ENCODE peak calls at places on chromosomes 7 and 10, in nine cellular contexts. W is AG09309, A is K562, D is fibroblast of the aortic adventitia, G is lower leg skin, I is A549, E is breast epithelium, K is tibial artery, X is psoas muscle. Z is an unnamed sample.
A peak's percentile ranks its signal among the peaks of the same experiment; 100 is the strongest.

GRCh38 chr7:105779856-105780815 is 96.3 kb downstream of the ATXN7L1 start:
- DNase-seq in E (no peak), K (no peak), W (no peak), G (no peak), I (no peak), X (no peak), A (no peak), D (no peak), Z (no peak)

GRCh38 chr10:128405450-128405849 is 279.2 kb upstream of the MKI67 start:
- DNase-seq in D (no peak), W (no peak), E (no peak), X (no peak), G (no peak), K (no peak), A (no peak), I (no peak), Z (no peak)

GRCh38 chr7:17546206-17546998 is 247.9 kb downstream of the AHR start:
- DNase-seq in I (no peak), G (no peak), K (no peak), A (no peak), E (no peak), D (peak; percentile 94), X (no peak), W (no peak), Z (peak; percentile 98)

GRCh38 chr7:114081606-114082425 is 163.0 kb upstream of the PPP1R3A start:
- DNase-seq in W (peak; percentile 49), K (no peak), G (no peak), E (no peak), D (peak; percentile 88), A (no peak), I (peak; percentile 26), X (no peak), Z (peak; percentile 80)

GRCh38 chr7:93958651-93959050 is 37.1 kb downstream of the GNG11 start:
- DNase-seq in W (no peak), K (no peak), G (no peak), X (no peak), D (no peak), I (no peak), A (no peak), E (no peak), Z (no peak)

GRCh38 chr7:148723846-148724245 is 25.1 kb downstream of the CUL1 start:
- DNase-seq in X (no peak), K (no peak), A (no peak), I (no peak), E (no peak), W (no peak), D (no peak), G (no peak), Z (peak; percentile 33)

GRCh38 chr7:132666076-132666775 is 90.0 kb upstream of the PLXNA4 start:
- DNase-seq in A (no peak), W (no peak), D (peak; percentile 18), X (no peak), I (no peak), G (no peak), E (no peak), K (no peak), Z (no peak)

GRCh38 chr10:58674260-58674659 is 161.6 kb downstream of the BICC1 start:
- DNase-seq in G (no peak), E (no peak), A (no peak), D (peak; percentile 33), X (no peak), I (no peak), W (no peak), K (no peak), Z (no peak)

GRCh38 chr10:132445516-132446194 is 48.7 kb downstream of the PWWP2B start:
- DNase-seq in E (no peak), D (no peak), G (no peak), X (no peak), A (no peak), W (no peak), K (no peak), I (no peak), Z (no peak)

GRCh38 chr10:15181576-15182156 is 13.2 kb upstream of the NMT2 start:
- DNase-seq in A (no peak), X (no peak), D (no peak), K (no peak), G (no peak), I (no peak), E (no peak), W (no peak), Z (no peak)

GRCh38 chr10:49168821-49169495 is 19.2 kb downstream of the TMEM273 start:
- DNase-seq in X (no peak), A (no peak), D (no peak), G (no peak), E (no peak), K (no peak), W (no peak), I (no peak), Z (no peak)

GRCh38 chr7:25308898-25309521 is 80.7 kb upstream of the NPVF start:
- DNase-seq in A (no peak), I (no peak), D (no peak), K (no peak), W (no peak), X (no peak), G (no peak), E (no peak), Z (no peak)

GRCh38 chr7:121305109-121305508 is 23.7 kb upstream of the WNT16 start:
- DNase-seq in W (no peak), E (no peak), D (peak; percentile 50), A (no peak), K (no peak), X (no peak), G (no peak), I (no peak), Z (peak; percentile 40)

GRCh38 chr7:121304259-121304658 is 24.5 kb upstream of the WNT16 start:
- DNase-seq in I (no peak), G (no peak), K (no peak), W (no peak), X (no peak), D (no peak), E (no peak), A (no peak), Z (no peak)

GRCh38 chr7:121302214-121302745 is 26.5 kb upstream of the WNT16 start:
- DNase-seq in X (no peak), K (no peak), I (no peak), D (no peak), G (no peak), A (no peak), W (no peak), E (no peak), Z (no peak)

GRCh38 chr7:121301441-121302213 is 27.2 kb upstream of the WNT16 start:
- DNase-seq in W (no peak), I (no peak), K (no peak), D (peak; percentile 25), G (no peak), E (no peak), X (no peak), A (no peak), Z (no peak)

DNA sequence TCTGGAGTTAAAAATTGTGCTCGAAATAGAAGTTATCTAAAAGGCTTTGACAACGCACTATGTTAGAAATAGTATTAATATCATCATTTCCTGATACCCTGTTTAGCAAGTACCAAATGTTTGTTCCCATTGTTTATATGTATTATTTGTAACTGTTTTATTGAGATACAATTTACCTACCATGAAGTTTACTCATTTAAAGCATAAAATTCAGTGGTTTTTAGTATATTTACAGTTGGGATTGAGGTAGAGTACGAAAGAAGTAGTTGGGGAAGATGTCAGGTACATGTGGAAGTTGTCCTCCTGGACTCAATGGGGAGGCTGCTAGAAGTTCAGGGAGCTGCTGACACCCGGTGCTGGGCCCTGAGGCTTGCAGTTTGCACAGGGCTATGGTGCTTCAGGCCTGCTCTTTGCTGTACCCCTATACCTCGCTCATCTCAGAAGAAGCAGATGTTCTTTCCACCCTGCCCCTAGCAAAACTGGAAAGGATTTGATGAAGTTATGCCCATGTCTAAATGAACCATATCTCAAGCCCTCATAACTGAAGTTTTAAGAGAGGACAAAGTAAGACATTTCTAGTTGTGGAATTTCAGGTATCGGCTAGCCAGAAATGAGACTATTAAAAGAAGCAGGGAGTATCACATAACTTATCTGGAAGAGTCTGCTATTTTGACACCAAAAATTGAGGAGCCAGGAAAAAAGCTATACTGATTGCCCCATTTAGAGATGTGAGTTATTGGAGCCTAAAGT is 25.2 kb upstream of the WNT16 start:
- DNase-seq in E (no peak), G (no peak), A (no peak), W (no peak), K (no peak), D (no peak), I (no peak), X (no peak), Z (no peak)
- TF ChIP-seq CTCF in E (no peak), G (no peak), A (no peak), W (peak; percentile 7), K (no peak), D (no peak), I (no peak), X (no peak), Z (no peak)

GRCh38 chr10:44293842-44294241 is 91.1 kb downstream of the CXCL12 start:
- DNase-seq in W (peak; percentile 52), A (no peak), E (peak; percentile 66), G (no peak), K (peak; percentile 59), I (no peak), D (peak; percentile 71), X (peak; percentile 59), Z (peak; percentile 71)

GRCh38 chr10:44294726-44295412 is 90.0 kb downstream of the CXCL12 start:
- DNase-seq in D (no peak), I (no peak), G (no peak), W (no peak), E (no peak), X (no peak), A (no peak), K (no peak), Z (no peak)

GRCh38 chr10:44293306-44293778 is 91.6 kb downstream of the CXCL12 start:
- DNase-seq in I (no peak), E (no peak), D (no peak), X (no peak), W (no peak), G (no peak), K (no peak), A (no peak), Z (no peak)

GRCh38 chr10:44295619-44296222 is 89.2 kb downstream of the CXCL12 start:
- DNase-seq in I (no peak), E (no peak), K (no peak), W (no peak), G (no peak), X (no peak), A (no peak), D (no peak), Z (no peak)

GRCh38 chr10:44292390-44293002 is 92.4 kb downstream of the CXCL12 start:
- DNase-seq in W (no peak), G (peak; percentile 80), A (no peak), X (no peak), E (no peak), K (no peak), I (no peak), D (no peak), Z (no peak)
- H3K4me3 ChIP-seq in W (no peak overlapping the region), G (no peak overlapping the region), A (no peak overlapping the region), X (no peak overlapping the region), E (no peak overlapping the region), K (no peak overlapping the region), I (no peak overlapping the region), D (no peak overlapping the region), Z (no peak overlapping the region)

GRCh38 chr10:95474228-95475002 is 86.8 kb downstream of the SORBS1 start:
- DNase-seq in X (no peak), E (peak; percentile 48), A (no peak), I (no peak), D (peak; percentile 10), G (no peak), W (no peak), K (peak; percentile 58), Z (peak; percentile 69)
- TF ChIP-seq CTCF in X (peak; percentile 38), E (peak; percentile 20), A (no peak), I (no peak), D (no peak), G (no peak), W (no peak), K (peak; percentile 17), Z (no peak)

GRCh38 chr7:150520145-150520544 is 5.5 kb downstream of the GIMAP7 start:
- DNase-seq in K (no peak), G (no peak), W (no peak), E (no peak), D (no peak), A (no peak), X (no peak), I (no peak), Z (no peak)
- H3K4me3 ChIP-seq in K (no peak overlapping the region), G (no peak overlapping the region), W (no peak overlapping the region), E (peak overlapping the region; percentile 17), D (no peak overlapping the region), A (no peak overlapping the region), X (peak overlapping the region; percentile 61), I (no peak overlapping the region), Z (no peak overlapping the region)

Z was measured in fibroblast of pulmonary artery.